ENCODE peak calls at places on chromosome 6, in six cellular contexts. H is upper lobe of right lung, T is right lobe of liver, Z is uterus, G is fibroblast of lung, F is cardiac muscle cell. I is an unnamed sample. For H3K4me1, the result is how much of the 10 kb centered on the place peaks cover.

GRCh38 chr6:144785056-144785455 is 499.9 kb downstream of the UTRN start:
- DNase-seq in H (no peak), T (no peak), Z (no peak), G (no peak), F (no peak), I (no peak)

GRCh38 chr6:4466769-4467480 is 309.3 kb upstream of the CDYL start:
- DNase-seq in H (no peak), T (no peak), Z (no peak), G (peak), F (no peak), I (no peak)

GRCh38 chr6:145660676-145661075 is 74.6 kb downstream of the EPM2A start:
- DNase-seq in H (no peak), T (no peak), Z (no peak), G (no peak), F (no peak), I (no peak)

GRCh38 chr6:131635384-131636340 is 1.4 kb upstream of the ENPP3 start:
- DNase-seq in H (no peak), T (no peak), Z (no peak), G (no peak), F (no peak), I (no peak)

GRCh38 chr6:145583753-145584152 is 151.6 kb downstream of the EPM2A start:
- DNase-seq in H (no peak), T (no peak), Z (no peak), G (no peak), F (no peak), I (no peak)

GRCh38 chr6:29447670-29448069 is 8.6 kb downstream of the OR10C1 start:
- DNase-seq in H (no peak), T (no peak), Z (no peak), G (no peak), F (peak), I (no peak)

GRCh38 chr6:25579902-25580495 is 72.0 kb upstream of the SCGN start:
- DNase-seq in H (no peak), T (no peak), Z (no peak), G (no peak), F (no peak), I (no peak)

GRCh38 chr6:132669690-132670291 is 10.8 kb upstream of the TAAR1 start:
- DNase-seq in H (no peak), T (no peak), Z (no peak), G (peak), F (peak), I (no peak)

DNA sequence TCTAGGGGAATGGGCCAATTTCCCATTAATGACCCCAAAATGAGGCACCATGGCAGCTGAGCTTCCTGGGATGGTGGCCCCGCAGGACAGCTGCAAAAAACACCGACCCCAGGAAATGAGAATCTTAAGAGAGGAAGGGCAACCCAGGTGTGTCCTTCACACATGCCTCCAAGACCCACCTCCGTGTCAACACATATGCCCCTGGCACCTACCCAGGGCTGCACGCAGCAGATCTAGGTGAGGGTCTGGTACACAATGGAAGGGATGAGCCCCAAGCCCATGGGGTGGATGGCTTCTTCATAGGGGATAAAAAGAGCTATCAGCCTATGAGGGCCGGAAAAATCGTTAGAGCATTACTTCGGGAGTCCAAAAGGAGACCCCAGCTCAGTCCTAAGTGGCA is 9.5 kb downstream of the MTCH1 start:
- DNase-seq in H (no peak), T (no peak), Z (no peak), G (no peak), F (no peak), I (no peak)
- H3K4me1 ChIP-seq in H (under half), T (under half), Z (under half), G (under half), F (half or more), I (under half)

GRCh38 chr6:52499681-52500239 is 77.1 kb downstream of the TRAM2 start:
- DNase-seq in H (no peak), T (no peak), Z (no peak), G (no peak), F (peak), I (no peak)
- TF ChIP-seq CTCF in H (no peak), T (no peak), Z (no peak), G (no peak), F (no peak), I (no peak)

GRCh38 chr6:43768983-43769525 is 957 bp upstream of the VEGFA start:
- DNase-seq in H (no peak), T (no peak), Z (peak), G (peak), F (no peak), I (peak)
- H3K4me1 ChIP-seq in H (under half), T (under half), Z (under half), G (under half), F (under half), I (under half)

GRCh38 chr6:164412566-164412965 is 896.8 kb downstream of the C6orf118 start:
- DNase-seq in H (no peak), T (no peak), Z (no peak), G (no peak), F (no peak), I (no peak)
- TF ChIP-seq CTCF in H (no peak), T (no peak), Z (no peak), G (no peak), F (no peak), I (no peak)

I was measured in adrenal gland.